ENCODE peak calls at places on chromosomes 3 and 15, in nine cellular contexts. One of them, this sample, is unnamed.

GRCh38 chr15:49844390-49844789 is 223.5 kb downstream of the DTWD1 start:
- DNase-seq in CD4-positive, alpha-beta memory T cell: no peak
- DNase-seq in GM12878: no peak
- DNase-seq in PC-9: no peak
- DNase-seq in mesenchymal stem cell: no peak
- DNase-seq in tibial artery: no peak
- DNase-seq in uterus: no peak
- DNase-seq in WERI-Rb-1: no peak
- DNase-seq in psoas muscle: no peak
- DNase-seq in this sample: no peak

GRCh38 chr3:146189519-146190173 is 28.7 kb upstream of the PLOD2 start:
- DNase-seq in PC-9: peak; percentile 16
- DNase-seq in mesenchymal stem cell: peak; percentile 68
- DNase-seq in WERI-Rb-1: peak; percentile 45
- DNase-seq in uterus: peak; percentile 25
- DNase-seq in GM12878: no peak
- DNase-seq in psoas muscle: no peak
- DNase-seq in tibial artery: no peak
- DNase-seq in CD4-positive, alpha-beta memory T cell: no peak
- DNase-seq in this sample: no peak

GRCh38 chr3:162487138-162487537 is 990.5 kb downstream of the OTOL1 start:
- DNase-seq in mesenchymal stem cell: no peak
- DNase-seq in tibial artery: no peak
- DNase-seq in uterus: no peak
- DNase-seq in PC-9: no peak
- DNase-seq in psoas muscle: no peak
- DNase-seq in WERI-Rb-1: no peak
- DNase-seq in GM12878: no peak
- DNase-seq in CD4-positive, alpha-beta memory T cell: no peak
- DNase-seq in this sample: no peak

GRCh38 chr15:74376226-74376625 is 8.8 kb upstream of the CYP11A1 start:
- DNase-seq in WERI-Rb-1: no peak
- DNase-seq in tibial artery: no peak
- DNase-seq in PC-9: no peak
- DNase-seq in uterus: no peak
- DNase-seq in CD4-positive, alpha-beta memory T cell: no peak
- DNase-seq in psoas muscle: no peak
- DNase-seq in mesenchymal stem cell: no peak
- DNase-seq in GM12878: no peak
- DNase-seq in this sample: no peak

GRCh38 chr3:186290791-186291190 is 71.2 kb downstream of the DGKG start:
- DNase-seq in GM12878: no peak
- DNase-seq in uterus: no peak
- DNase-seq in tibial artery: no peak
- DNase-seq in mesenchymal stem cell: no peak
- DNase-seq in CD4-positive, alpha-beta memory T cell: no peak
- DNase-seq in PC-9: no peak
- DNase-seq in WERI-Rb-1: no peak
- DNase-seq in psoas muscle: no peak
- DNase-seq in this sample: no peak

GRCh38 chr3:37909067-37909911 is 47.6 kb downstream of the CTDSPL start:
- DNase-seq in tibial artery: no peak
- DNase-seq in CD4-positive, alpha-beta memory T cell: no peak
- DNase-seq in GM12878: no peak
- DNase-seq in uterus: no peak
- DNase-seq in psoas muscle: no peak
- DNase-seq in WERI-Rb-1: no peak
- DNase-seq in PC-9: no peak
- DNase-seq in mesenchymal stem cell: no peak
- DNase-seq in this sample: no peak

GRCh38 chr3:194449913-194450312 is 36.9 kb downstream of the ATP13A3 start:
- DNase-seq in psoas muscle: no peak
- DNase-seq in tibial artery: no peak
- DNase-seq in mesenchymal stem cell: no peak
- DNase-seq in uterus: no peak
- DNase-seq in WERI-Rb-1: no peak
- DNase-seq in GM12878: no peak
- DNase-seq in CD4-positive, alpha-beta memory T cell: no peak
- DNase-seq in PC-9: no peak
- DNase-seq in this sample: no peak

GRCh38 chr3:15815696-15816095 is 17.9 kb upstream of the ANKRD28 start:
- DNase-seq in WERI-Rb-1: no peak
- DNase-seq in CD4-positive, alpha-beta memory T cell: no peak
- DNase-seq in tibial artery: no peak
- DNase-seq in GM12878: no peak
- DNase-seq in PC-9: no peak
- DNase-seq in uterus: no peak
- DNase-seq in psoas muscle: no peak
- DNase-seq in mesenchymal stem cell: peak; percentile 80
- DNase-seq in this sample: no peak

GRCh38 chr3:23170306-23170705 is 32.8 kb upstream of the UBE2E2 start:
- DNase-seq in PC-9: no peak
- DNase-seq in uterus: no peak
- DNase-seq in WERI-Rb-1: no peak
- DNase-seq in GM12878: no peak
- DNase-seq in psoas muscle: no peak
- DNase-seq in tibial artery: no peak
- DNase-seq in mesenchymal stem cell: no peak
- DNase-seq in CD4-positive, alpha-beta memory T cell: no peak
- DNase-seq in this sample: no peak

GRCh38 chr3:14876942-14877341 is 58.2 kb downstream of the FGD5 start:
- DNase-seq in mesenchymal stem cell: no peak
- DNase-seq in PC-9: peak; percentile 68
- DNase-seq in tibial artery: peak; percentile 80
- DNase-seq in WERI-Rb-1: no peak
- DNase-seq in uterus: peak; percentile 69
- DNase-seq in GM12878: no peak
- DNase-seq in psoas muscle: peak; percentile 64
- DNase-seq in CD4-positive, alpha-beta memory T cell: no peak
- DNase-seq in this sample: peak; percentile 89

GRCh38 chr15:57237282-57237642 is 139.0 kb upstream of the CGNL1 start:
- DNase-seq in PC-9: no peak
- DNase-seq in uterus: no peak
- DNase-seq in psoas muscle: no peak
- DNase-seq in WERI-Rb-1: no peak
- DNase-seq in GM12878: no peak
- DNase-seq in tibial artery: no peak
- DNase-seq in CD4-positive, alpha-beta memory T cell: no peak
- DNase-seq in mesenchymal stem cell: no peak
- DNase-seq in this sample: no peak

GRCh38 chr3:115814778-115815380 is 191.6 kb downstream of the GAP43 start:
- DNase-seq in uterus: peak; percentile 72
- DNase-seq in GM12878: no peak
- DNase-seq in psoas muscle: peak; percentile 59
- DNase-seq in WERI-Rb-1: peak; percentile 69
- DNase-seq in PC-9: peak; percentile 76
- DNase-seq in tibial artery: peak; percentile 71
- DNase-seq in mesenchymal stem cell: peak; percentile 77
- DNase-seq in CD4-positive, alpha-beta memory T cell: peak; percentile 57
- DNase-seq in this sample: peak; percentile 86

GRCh38 chr3:139529624-139530023 is 9.9 kb downstream of the RBP1 start:
- DNase-seq in uterus: no peak
- DNase-seq in PC-9: no peak
- DNase-seq in WERI-Rb-1: no peak
- DNase-seq in tibial artery: no peak
- DNase-seq in CD4-positive, alpha-beta memory T cell: no peak
- DNase-seq in psoas muscle: no peak
- DNase-seq in mesenchymal stem cell: no peak
- DNase-seq in GM12878: no peak
- DNase-seq in this sample: no peak

GRCh38 chr3:176650478-176650877 is 546.8 kb downstream of the TBL1XR1 start:
- DNase-seq in GM12878: no peak
- DNase-seq in tibial artery: no peak
- DNase-seq in WERI-Rb-1: no peak
- DNase-seq in PC-9: no peak
- DNase-seq in CD4-positive, alpha-beta memory T cell: no peak
- DNase-seq in mesenchymal stem cell: peak; percentile 8
- DNase-seq in psoas muscle: no peak
- DNase-seq in uterus: no peak
- DNase-seq in this sample: no peak

GRCh38 chr15:101510212-101511197 is 21.0 kb upstream of the PCSK6 start:
- DNase-seq in psoas muscle: no peak
- DNase-seq in uterus: no peak
- DNase-seq in GM12878: no peak
- DNase-seq in PC-9: no peak
- DNase-seq in WERI-Rb-1: no peak
- DNase-seq in mesenchymal stem cell: no peak
- DNase-seq in tibial artery: no peak
- DNase-seq in CD4-positive, alpha-beta memory T cell: no peak
- DNase-seq in this sample: no peak

GRCh38 chr3:139318431-139318816 is 25.4 kb upstream of the MRPS22 start:
- DNase-seq in GM12878: no peak
- DNase-seq in CD4-positive, alpha-beta memory T cell: no peak
- DNase-seq in PC-9: no peak
- DNase-seq in psoas muscle: no peak
- DNase-seq in tibial artery: no peak
- DNase-seq in WERI-Rb-1: no peak
- DNase-seq in uterus: no peak
- DNase-seq in mesenchymal stem cell: no peak
- DNase-seq in this sample: peak; percentile 61

GRCh38 chr3:45486136-45486535 is 97.8 kb downstream of the LARS2 start:
- DNase-seq in psoas muscle: no peak
- DNase-seq in GM12878: no peak
- DNase-seq in tibial artery: no peak
- DNase-seq in mesenchymal stem cell: no peak
- DNase-seq in CD4-positive, alpha-beta memory T cell: no peak
- DNase-seq in uterus: no peak
- DNase-seq in WERI-Rb-1: no peak
- DNase-seq in PC-9: no peak
- DNase-seq in this sample: no peak

GRCh38 chr15:52162876-52163275 is 28.3 kb downstream of the GNB5 start:
- DNase-seq in PC-9: no peak
- DNase-seq in CD4-positive, alpha-beta memory T cell: no peak
- DNase-seq in uterus: no peak
- DNase-seq in tibial artery: no peak
- DNase-seq in GM12878: no peak
- DNase-seq in WERI-Rb-1: no peak
- DNase-seq in mesenchymal stem cell: no peak
- DNase-seq in psoas muscle: no peak
- DNase-seq in this sample: no peak

GRCh38 chr3:33212406-33212805 is 6.2 kb downstream of the SUSD5 start:
- DNase-seq in mesenchymal stem cell: no peak
- DNase-seq in uterus: no peak
- DNase-seq in PC-9: no peak
- DNase-seq in CD4-positive, alpha-beta memory T cell: no peak
- DNase-seq in GM12878: no peak
- DNase-seq in tibial artery: no peak
- DNase-seq in psoas muscle: no peak
- DNase-seq in WERI-Rb-1: no peak
- DNase-seq in this sample: no peak

GRCh38 chr3:43411429-43411828 is 125.1 kb downstream of the SNRK start:
- DNase-seq in psoas muscle: no peak
- DNase-seq in uterus: no peak
- DNase-seq in mesenchymal stem cell: no peak
- DNase-seq in WERI-Rb-1: no peak
- DNase-seq in PC-9: no peak
- DNase-seq in tibial artery: no peak
- DNase-seq in CD4-positive, alpha-beta memory T cell: no peak
- DNase-seq in GM12878: no peak
- DNase-seq in this sample: no peak
- H3K27ac ChIP-seq in psoas muscle: no peak overlapping the region
- H3K27ac ChIP-seq in uterus: no peak overlapping the region
- H3K27ac ChIP-seq in mesenchymal stem cell: no peak overlapping the region
- H3K27ac ChIP-seq in WERI-Rb-1: no peak overlapping the region
- H3K27ac ChIP-seq in PC-9: no peak overlapping the region
- H3K27ac ChIP-seq in tibial artery: no peak overlapping the region
- H3K27ac ChIP-seq in CD4-positive, alpha-beta memory T cell: no peak overlapping the region
- H3K27ac ChIP-seq in GM12878: no peak overlapping the region
- H3K27ac ChIP-seq in this sample: no peak overlapping the region

GRCh38 chr3:125316949-125317348 is 58.2 kb downstream of the ZNF148 start:
- DNase-seq in WERI-Rb-1: no peak
- DNase-seq in GM12878: peak; percentile 4
- DNase-seq in psoas muscle: no peak
- DNase-seq in CD4-positive, alpha-beta memory T cell: no peak
- DNase-seq in PC-9: no peak
- DNase-seq in tibial artery: no peak
- DNase-seq in uterus: no peak
- DNase-seq in mesenchymal stem cell: no peak
- DNase-seq in this sample: no peak
- H3K27ac ChIP-seq in WERI-Rb-1: no peak overlapping the region
- H3K27ac ChIP-seq in GM12878: peak overlapping the region; percentile 18
- H3K27ac ChIP-seq in psoas muscle: no peak overlapping the region
- H3K27ac ChIP-seq in CD4-positive, alpha-beta memory T cell: no peak overlapping the region
- H3K27ac ChIP-seq in PC-9: no peak overlapping the region
- H3K27ac ChIP-seq in tibial artery: no peak overlapping the region
- H3K27ac ChIP-seq in uterus: no peak overlapping the region
- H3K27ac ChIP-seq in mesenchymal stem cell: no peak overlapping the region
- H3K27ac ChIP-seq in this sample: no peak overlapping the region

DNA sequence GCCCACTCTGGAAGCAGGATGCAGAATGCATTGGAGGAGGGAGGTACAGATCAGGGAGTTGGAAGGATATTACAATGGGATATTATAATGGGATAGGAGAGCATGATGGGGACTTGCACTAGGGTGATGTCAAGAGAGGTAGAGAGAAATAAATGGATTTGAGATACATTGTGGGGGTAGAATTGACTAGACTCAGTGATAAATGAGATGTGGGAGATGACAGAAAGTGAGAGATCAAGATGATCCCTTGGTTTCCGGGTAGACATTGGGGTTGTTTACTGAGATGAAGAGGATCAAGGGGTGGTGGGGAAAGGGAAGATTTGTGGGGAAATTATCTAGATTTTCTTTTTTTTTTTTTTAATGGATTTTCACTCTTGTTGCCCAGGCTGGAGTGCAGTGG is 42.7 kb downstream of the BFSP2 start:
- DNase-seq in uterus: no peak
- DNase-seq in psoas muscle: no peak
- DNase-seq in GM12878: no peak
- DNase-seq in mesenchymal stem cell: no peak
- DNase-seq in PC-9: no peak
- DNase-seq in CD4-positive, alpha-beta memory T cell: no peak
- DNase-seq in tibial artery: no peak
- DNase-seq in WERI-Rb-1: no peak
- DNase-seq in this sample: no peak
- H3K27ac ChIP-seq in uterus: no peak overlapping the region
- H3K27ac ChIP-seq in psoas muscle: no peak overlapping the region
- H3K27ac ChIP-seq in GM12878: peak overlapping the region; percentile 71
- H3K27ac ChIP-seq in mesenchymal stem cell: no peak overlapping the region
- H3K27ac ChIP-seq in PC-9: no peak overlapping the region
- H3K27ac ChIP-seq in CD4-positive, alpha-beta memory T cell: peak overlapping the region; percentile 34
- H3K27ac ChIP-seq in tibial artery: no peak overlapping the region
- H3K27ac ChIP-seq in WERI-Rb-1: no peak overlapping the region
- H3K27ac ChIP-seq in this sample: no peak overlapping the region

DNA sequence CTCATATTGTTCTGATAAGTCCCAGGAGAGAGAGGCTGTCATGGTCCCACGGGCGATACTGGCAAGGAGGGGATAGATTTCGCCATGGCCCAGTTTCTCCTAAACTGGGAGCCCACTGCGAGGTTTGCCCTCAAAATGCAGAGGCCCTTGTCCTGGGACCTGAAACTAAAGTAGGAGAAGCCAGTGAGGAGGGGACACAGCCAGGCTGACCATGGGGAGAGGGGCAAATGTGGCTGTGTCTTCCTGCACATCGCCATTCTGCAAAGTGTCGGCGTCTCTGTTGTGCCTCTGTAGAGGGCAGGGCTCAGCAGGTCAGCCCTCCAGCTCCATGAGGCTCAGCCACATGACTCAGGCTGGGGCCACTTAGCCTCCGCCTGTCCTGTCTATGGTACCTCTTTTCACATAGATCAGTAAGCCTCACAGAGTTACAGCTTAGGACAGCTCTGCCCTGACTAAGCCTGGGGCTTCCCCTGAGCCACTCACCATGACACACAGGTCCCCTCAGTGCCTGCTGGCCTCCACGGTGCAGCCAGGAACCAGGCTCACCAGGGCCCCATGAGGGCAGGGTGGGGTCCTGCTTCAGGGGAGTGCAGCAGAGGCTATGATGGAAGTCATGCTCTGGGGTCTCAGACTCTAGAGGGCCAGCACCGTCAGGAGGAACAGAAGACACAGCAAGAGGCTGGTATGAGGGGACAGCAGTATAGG is 28.6 kb upstream of the PLXNA1 start:
- DNase-seq in uterus: no peak
- DNase-seq in psoas muscle: no peak
- DNase-seq in CD4-positive, alpha-beta memory T cell: no peak
- DNase-seq in tibial artery: no peak
- DNase-seq in mesenchymal stem cell: peak; percentile 54
- DNase-seq in GM12878: no peak
- DNase-seq in PC-9: no peak
- DNase-seq in WERI-Rb-1: peak; percentile 50
- DNase-seq in this sample: no peak
- H3K27ac ChIP-seq in uterus: no peak overlapping the region
- H3K27ac ChIP-seq in psoas muscle: no peak overlapping the region
- H3K27ac ChIP-seq in CD4-positive, alpha-beta memory T cell: no peak overlapping the region
- H3K27ac ChIP-seq in tibial artery: no peak overlapping the region
- H3K27ac ChIP-seq in mesenchymal stem cell: no peak overlapping the region
- H3K27ac ChIP-seq in GM12878: peak overlapping the region; percentile 1
- H3K27ac ChIP-seq in PC-9: no peak overlapping the region
- H3K27ac ChIP-seq in WERI-Rb-1: no peak overlapping the region
- H3K27ac ChIP-seq in this sample: no peak overlapping the region